ENCODE peak calls at places on chromosomes 3 and 15, in eight cellular contexts. L, A, P, C, G, M, Q and J are unnamed samples.

GRCh38 chr15:43939070-43939469 is 112.3 kb downstream of the WDR76 start:
- DNase-seq in G (peak; percentile 12), C (peak; percentile 75), Q (no peak), L (no peak), A (no peak), P (no peak), M (no peak), J (no peak)

GRCh38 chr3:69088033-69088432 is 3.3 kb downstream of the ARL6IP5 start:
- DNase-seq in G (no peak), C (peak; percentile 13), M (no peak), L (peak; percentile 40), P (no peak), A (no peak), Q (no peak), J (peak; percentile 65)

GRCh38 chr3:15454965-15455364 is 27.6 kb downstream of the EAF1 start:
- DNase-seq in M (no peak), G (no peak), P (no peak), Q (no peak), L (no peak), A (no peak), C (no peak), J (no peak)

GRCh38 chr3:177615015-177615414 is 417.7 kb upstream of the TBL1XR1 start:
- DNase-seq in G (no peak), M (no peak), Q (peak; percentile 47), A (no peak), P (no peak), L (peak; percentile 96), C (peak; percentile 97), J (peak; percentile 88)

GRCh38 chr3:106452096-106452495 is 583.3 kb upstream of the CBLB start:
- DNase-seq in A (no peak), G (no peak), L (no peak), Q (no peak), M (no peak), P (no peak), C (no peak), J (no peak)

GRCh38 chr3:104127830-104128229 is 1238.9 kb upstream of the ALCAM start:
- DNase-seq in A (no peak), Q (no peak), P (no peak), M (no peak), G (no peak), L (no peak), C (no peak), J (no peak)

GRCh38 chr3:37892917-37893595 is 31.4 kb downstream of the CTDSPL start:
- DNase-seq in G (no peak), A (no peak), L (peak; percentile 60), P (peak; percentile 20), C (no peak), Q (no peak), M (no peak), J (no peak)

GRCh38 chr3:155995525-155996370 is 124.6 kb upstream of the KCNAB1 start:
- DNase-seq in L (peak; percentile 54), P (peak; percentile 58), Q (no peak), M (peak; percentile 20), C (peak; percentile 67), G (peak; percentile 54), A (no peak), J (peak; percentile 43)

GRCh38 chr3:182063742-182064141 is 352.0 kb downstream of the SOX2 start:
- DNase-seq in A (no peak), P (no peak), C (no peak), Q (no peak), M (no peak), G (no peak), L (no peak), J (peak; percentile 57)

GRCh38 chr3:169266986-169267385 is 396.5 kb downstream of the MECOM start:
- DNase-seq in C (no peak), A (no peak), M (no peak), Q (no peak), P (no peak), L (no peak), G (no peak), J (no peak)

GRCh38 chr3:172137287-172138030 is 98.1 kb downstream of the FNDC3B start:
- DNase-seq in C (peak; percentile 58), P (no peak), A (no peak), M (no peak), G (no peak), Q (no peak), L (peak; percentile 53), J (no peak)

GRCh38 chr3:115549111-115549510 is 74.2 kb upstream of the GAP43 start:
- DNase-seq in M (no peak), P (no peak), G (no peak), A (no peak), L (no peak), Q (no peak), C (no peak), J (no peak)

GRCh38 chr15:47186071-47186470 is 531.2 kb upstream of the SEMA6D start:
- DNase-seq in P (no peak), Q (no peak), C (no peak), G (no peak), A (no peak), M (no peak), L (no peak), J (no peak)

GRCh38 chr3:169710619-169711018 is 47.1 kb upstream of the MECOM start:
- DNase-seq in A (no peak), L (peak; percentile 17), P (no peak), G (no peak), Q (no peak), C (peak; percentile 77), M (no peak), J (peak; percentile 46)

GRCh38 chr15:44490628-44491027 is 46.3 kb upstream of the EIF3J start:
- DNase-seq in C (peak; percentile 70), P (no peak), Q (no peak), G (no peak), M (no peak), A (no peak), L (no peak), J (peak; percentile 11)

GRCh38 chr3:156535162-156535627 is 19.7 kb downstream of the SSR3 start:
- DNase-seq in A (no peak), P (peak; percentile 93), G (peak; percentile 56), M (no peak), C (peak; percentile 97), L (peak; percentile 98), Q (peak; percentile 53), J (peak; percentile 93)

GRCh38 chr3:125594581-125595011 is 701 bp downstream of the OSBPL11 start:
- DNase-seq in A (no peak), C (no peak), L (peak; percentile 42), Q (no peak), G (no peak), P (peak; percentile 37), M (no peak), J (peak; percentile 21)
- H3K27ac ChIP-seq in A (peak overlapping the region; percentile 68), C (peak overlapping the region; percentile 34), L (peak overlapping the region; percentile 85), Q (peak overlapping the region; percentile 88), G (peak overlapping the region; percentile 85), P (peak overlapping the region; percentile 89), M (peak overlapping the region; percentile 96), J (peak overlapping the region; percentile 79)

DNA sequence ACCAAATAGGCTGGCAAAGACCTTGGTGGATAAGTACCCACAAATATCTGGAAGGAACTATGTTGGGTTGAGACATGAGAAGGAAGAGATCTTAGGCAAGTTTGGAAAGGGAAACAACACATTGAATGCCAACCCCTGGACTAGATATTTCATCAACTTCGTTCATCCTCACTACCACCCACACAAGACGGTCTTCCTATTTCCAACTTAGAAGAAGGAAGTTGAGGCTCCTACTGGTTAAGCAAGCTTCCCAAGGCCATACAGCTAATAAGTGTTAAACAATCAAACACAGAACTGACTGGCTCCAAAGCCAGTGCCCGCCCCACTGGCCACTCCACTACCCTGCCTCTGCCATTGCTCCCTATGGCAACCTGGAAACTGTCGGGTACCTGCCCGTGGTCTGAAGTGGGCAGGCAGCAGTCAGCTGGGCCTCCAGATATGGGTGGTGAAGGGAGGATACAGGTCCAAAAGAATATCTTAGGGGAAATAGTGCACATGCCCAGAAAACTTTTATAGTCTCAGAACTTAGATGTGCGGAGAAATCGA is 94.9 kb downstream of the LIPC start:
- DNase-seq in G (no peak), Q (no peak), M (no peak), L (no peak), A (no peak), C (no peak), P (no peak), J (no peak)
- H3K4me1 ChIP-seq in G (peaks cover under 1% of the 10 kb centered on the region), Q (peaks cover 21% of the 10 kb centered on the region), M (no peaks in the 10 kb centered on the region), L (peaks cover 58% of the 10 kb centered on the region), A (no peaks in the 10 kb centered on the region), C (peaks cover 12% of the 10 kb centered on the region), P (peaks cover 11% of the 10 kb centered on the region), J (peaks cover 13% of the 10 kb centered on the region)

DNA sequence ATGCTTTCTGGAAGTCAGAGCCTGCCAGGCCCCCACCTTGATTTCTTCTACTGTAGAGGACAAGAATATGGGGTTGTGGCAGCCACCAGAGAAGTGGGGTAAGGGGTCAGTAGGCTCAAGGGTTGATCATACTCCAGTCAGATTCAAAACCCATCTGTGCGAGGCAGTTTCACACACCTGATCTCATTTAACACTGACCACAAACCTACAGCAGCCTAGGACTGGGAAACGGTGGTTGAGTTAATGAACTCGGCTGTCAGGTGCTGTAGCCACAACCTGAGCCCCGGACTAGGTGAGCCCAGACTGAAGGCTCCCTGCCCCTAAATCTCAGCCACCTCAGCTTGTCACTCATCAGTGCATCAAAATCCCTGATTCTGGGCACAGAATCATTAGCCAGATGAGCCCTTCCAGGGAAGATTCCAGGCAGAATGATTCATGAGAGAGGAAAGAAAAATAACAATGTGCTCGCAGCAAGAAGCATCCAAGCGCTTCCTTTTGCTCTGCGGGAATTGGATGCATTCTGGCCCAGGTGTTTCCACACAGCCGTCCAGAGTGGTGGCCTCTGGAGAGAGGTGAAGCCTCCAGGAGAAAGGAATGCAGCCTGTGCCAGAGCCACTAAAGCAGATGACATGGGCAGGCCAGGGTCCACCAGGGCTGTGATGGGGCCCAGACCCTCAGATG is 102.1 kb downstream of the SRGAP3 start:
- DNase-seq in M (no peak), A (no peak), G (no peak), C (no peak), Q (no peak), L (no peak), P (no peak), J (no peak)
- H3K27ac ChIP-seq in M (no peak overlapping the region), A (no peak overlapping the region), G (no peak overlapping the region), C (no peak overlapping the region), Q (no peak overlapping the region), L (no peak overlapping the region), P (no peak overlapping the region), J (no peak overlapping the region)

GRCh38 chr3:122975163-122975923 is 52.2 kb downstream of the SEMA5B start:
- DNase-seq in G (no peak), Q (no peak), A (no peak), L (peak; percentile 94), M (no peak), C (peak; percentile 94), P (peak; percentile 62), J (peak; percentile 84)

GRCh38 chr3:122973893-122974615 is 53.5 kb downstream of the SEMA5B start:
- DNase-seq in P (no peak), C (no peak), Q (no peak), G (no peak), A (no peak), L (no peak), M (no peak), J (no peak)

GRCh38 chr3:122974764-122975162 is 52.8 kb downstream of the SEMA5B start:
- DNase-seq in G (no peak), C (peak; percentile 59), Q (no peak), L (peak; percentile 55), A (no peak), P (peak; percentile 56), M (no peak), J (peak; percentile 38)

GRCh38 chr3:122977645-122978466 is 49.7 kb downstream of the SEMA5B start:
- DNase-seq in A (no peak), M (peak; percentile 60), L (peak; percentile 93), C (peak; percentile 61), P (peak; percentile 80), G (no peak), Q (no peak), J (peak; percentile 53)

DNA sequence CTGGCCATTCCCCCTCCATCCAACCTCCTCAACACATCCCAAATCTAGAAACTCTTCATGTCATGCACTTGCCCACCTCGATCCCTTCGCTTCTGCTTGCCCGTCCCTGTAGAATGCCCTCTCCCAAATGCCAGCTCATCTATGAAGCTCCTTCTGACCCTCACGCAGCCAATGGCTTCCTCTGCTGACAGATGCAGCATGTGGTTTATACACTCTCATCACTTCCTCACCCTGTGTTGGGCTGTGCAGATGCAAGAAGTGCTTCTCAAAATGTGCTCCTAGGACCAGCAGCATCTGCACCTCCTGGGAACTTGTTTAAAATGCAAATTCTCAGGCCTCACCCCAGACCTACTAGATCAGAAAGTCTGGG is 51.7 kb downstream of the SEMA5B start:
- DNase-seq in C (no peak), Q (no peak), A (no peak), P (no peak), M (no peak), L (no peak), G (no peak), J (no peak)
- H3K4me1 ChIP-seq in C (peaks cover 29% of the 10 kb centered on the region), Q (no peaks in the 10 kb centered on the region), A (peaks cover 8% of the 10 kb centered on the region), P (peaks cover 22% of the 10 kb centered on the region), M (peaks cover 42% of the 10 kb centered on the region), L (peaks cover 53% of the 10 kb centered on the region), G (no peaks in the 10 kb centered on the region), J (peaks cover 29% of the 10 kb centered on the region)